ENCODE peak calls at places on chromosomes 16 and 17, in seven cellular contexts. C, K, Q, Z, U, J and O are unnamed samples.

GRCh38 chr17:4182043-4182442 is 39.0 kb downstream of the CYB5D2 start:
- DNase-seq in U (no peak), K (no peak), C (peak; percentile 51), J (no peak), Z (no peak), Q (no peak), O (peak; percentile 34)

GRCh38 chr17:17226451-17227265 is 10.3 kb downstream of the FLCN start:
- DNase-seq in J (no peak), C (no peak), U (no peak), Q (no peak), K (no peak), Z (no peak), O (no peak)

GRCh38 chr16:2341456-2342447 is 1.2 kb upstream of the ABCA3 start:
- DNase-seq in C (peak; percentile 65), U (no peak), K (peak; percentile 12), Q (no peak), J (no peak), Z (no peak), O (peak; percentile 73)

GRCh38 chr16:12356622-12357365 is 380.3 kb downstream of the SNX29 start:
- DNase-seq in C (no peak), J (no peak), Z (no peak), Q (no peak), K (no peak), U (peak; percentile 78), O (no peak)

GRCh38 chr17:59829217-59830006 is 63.3 kb downstream of the TUBD1 start:
- DNase-seq in C (peak; percentile 70), Z (peak; percentile 47), J (peak; percentile 100), K (peak; percentile 55), U (peak; percentile 50), Q (peak; percentile 100), O (no peak)

GRCh38 chr16:25925466-25925865 is 233.7 kb downstream of the HS3ST4 start:
- DNase-seq in Q (no peak), Z (no peak), U (no peak), J (no peak), C (no peak), K (no peak), O (no peak)

GRCh38 chr16:10664720-10665126 is 30.0 kb downstream of the TEKT5 start:
- DNase-seq in K (no peak), U (no peak), C (no peak), Z (no peak), Q (no peak), J (no peak), O (no peak)

GRCh38 chr17:55395803-55396505 is 25.7 kb downstream of the MMD start:
- DNase-seq in C (no peak), J (no peak), U (no peak), K (no peak), Q (no peak), Z (no peak), O (no peak)

GRCh38 chr17:37662358-37662757 is 19.1 kb upstream of the DDX52 start:
- DNase-seq in K (no peak), Q (no peak), Z (no peak), C (no peak), J (no peak), U (no peak), O (no peak)

GRCh38 chr16:58485184-58485887 is 14.6 kb upstream of the NDRG4 start:
- DNase-seq in Z (no peak), U (no peak), K (no peak), C (no peak), J (no peak), Q (no peak), O (no peak)

GRCh38 chr17:5587431-5588032 is 3.2 kb upstream of the NLRP1 start:
- DNase-seq in U (peak; percentile 65), J (peak; percentile 68), C (peak; percentile 67), Z (peak; percentile 53), Q (peak; percentile 56), K (peak; percentile 76), O (no peak)

GRCh38 chr16:3589441-3589921 is 12.3 kb upstream of the NLRC3 start:
- DNase-seq in C (no peak), Q (no peak), K (no peak), Z (no peak), U (no peak), J (no peak), O (no peak)

GRCh38 chr16:27080870-27081269 is 14.1 kb downstream of the C16orf82 start:
- DNase-seq in Q (no peak), U (no peak), Z (no peak), J (peak; percentile 29), C (peak; percentile 14), K (no peak), O (no peak)

GRCh38 chr16:749010-749409 is 8.2 kb upstream of the CIAO3 start:
- DNase-seq in Z (no peak), K (no peak), Q (no peak), C (no peak), U (no peak), J (no peak), O (no peak)

GRCh38 chr16:5502467-5502869 is 404.9 kb upstream of the EEF2KMT start:
- DNase-seq in Q (peak; percentile 5), J (no peak), K (no peak), C (no peak), U (no peak), Z (no peak), O (no peak)

GRCh38 chr17:77690271-77691161 is 268.0 kb upstream of the TNRC6C start:
- DNase-seq in Z (no peak), K (no peak), C (peak; percentile 67), U (no peak), Q (no peak), J (no peak), O (peak; percentile 54)

GRCh38 chr17:17073627-17074521 is 31.6 kb downstream of the MPRIP start:
- DNase-seq in Q (no peak), U (no peak), J (no peak), Z (no peak), C (peak; percentile 53), K (no peak), O (peak; percentile 41)

GRCh38 chr17:76677406-76677805 is 33.4 kb downstream of the MXRA7 start:
- DNase-seq in Z (no peak), C (no peak), K (no peak), Q (no peak), U (no peak), J (no peak), O (no peak)

GRCh38 chr17:8865811-8866210 is 1.7 kb downstream of the PIK3R6 start:
- DNase-seq in C (no peak), U (no peak), K (no peak), Q (no peak), Z (no peak), J (no peak), O (no peak)

GRCh38 chr16:55470533-55471371 is 8.2 kb upstream of the MMP2 start:
- DNase-seq in U (no peak), J (no peak), Z (no peak), K (no peak), Q (peak; percentile 50), C (no peak), O (no peak)

GRCh38 chr17:38910325-38910724 is 15.1 kb upstream of the LASP1NB start:
- DNase-seq in Z (no peak), K (no peak), C (peak; percentile 19), U (no peak), J (no peak), Q (no peak), O (peak; percentile 5)